ENCODE peak calls at places on chromosomes 12 and 14, in eight cellular contexts. W is GM23248, A is IMR-90, E is colonic mucosa, R is endodermal cell, S is mammary epithelial cell, M is mesendoderm, U is fibroblast of lung. N is an unnamed sample.

GRCh38 chr12:11717533-11717961 is 68.1 kb downstream of the ETV6 start:
- DNase-seq in W (peak; percentile 61), A (peak; percentile 72), E (no peak), R (no peak), S (no peak), M (no peak), U (peak; percentile 36), N (no peak)

GRCh38 chr12:43795716-43796282 is 10.3 kb downstream of the TWF1 start:
- DNase-seq in W (no peak), A (peak; percentile 21), E (no peak), R (no peak), S (no peak), M (no peak), U (no peak), N (peak; percentile 27)

GRCh38 chr12:54593135-54593534 is 4.7 kb upstream of the PPP1R1A start:
- DNase-seq in W (peak; percentile 34), A (no peak), E (no peak), R (no peak), S (no peak), M (no peak), U (no peak), N (no peak)

GRCh38 chr14:74937171-74937570 is 14.1 kb upstream of the RPS6KL1 start:
- DNase-seq in W (no peak), A (no peak), E (no peak), R (no peak), S (no peak), M (no peak), U (no peak), N (no peak)

GRCh38 chr12:89138048-89138852 is 214.1 kb downstream of the DUSP6 start:
- DNase-seq in W (peak; percentile 76), A (peak; percentile 43), E (no peak), R (no peak), S (peak; percentile 52), M (no peak), U (peak; percentile 52), N (no peak)

GRCh38 chr12:122085006-122085405 is 6.5 kb downstream of the MLXIP start:
- DNase-seq in W (no peak), A (no peak), E (peak; percentile 49), R (no peak), S (no peak), M (no peak), U (no peak), N (no peak)

GRCh38 chr14:90820958-90821357 is 4.7 kb upstream of the TTC7B start:
- DNase-seq in W (peak; percentile 66), A (peak; percentile 55), E (no peak), R (no peak), S (peak; percentile 92), M (no peak), U (peak; percentile 83), N (no peak)

GRCh38 chr14:58830121-58830520 is 192.4 kb downstream of the DACT1 start:
- DNase-seq in W (no peak), A (no peak), E (no peak), R (no peak), S (no peak), M (no peak), U (no peak), N (no peak)

GRCh38 chr12:106673151-106673550 is 90.3 kb downstream of the RFX4 start:
- DNase-seq in W (no peak), A (no peak), E (no peak), R (peak; percentile 50), S (no peak), M (no peak), U (no peak), N (no peak)

GRCh38 chr12:132610051-132610759 is at the start of gene LRCOL1:
- DNase-seq in W (peak; percentile 77), A (peak; percentile 90), E (no peak), R (peak; percentile 67), S (peak; percentile 69), M (no peak), U (peak; percentile 95), N (peak; percentile 28)

GRCh38 chr12:100234591-100235304 is 32.1 kb downstream of the DEPDC4 start:
- DNase-seq in W (peak; percentile 76), A (peak; percentile 86), E (no peak), R (no peak), S (no peak), M (peak; percentile 41), U (peak; percentile 52), N (peak; percentile 80)

GRCh38 chr14:105314287-105315185 is at the start of gene PACS2:
- DNase-seq in W (peak; percentile 94), A (peak; percentile 85), E (peak; percentile 69), R (peak; percentile 84), S (peak; percentile 76), M (peak; percentile 88), U (peak; percentile 77), N (peak; percentile 96)

GRCh38 chr14:91068642-91069041 is 8.2 kb upstream of the RPS6KA5 start:
- DNase-seq in W (no peak), A (no peak), E (no peak), R (no peak), S (no peak), M (no peak), U (peak; percentile 60), N (no peak)

GRCh38 chr12:110228756-110229155 is 52.3 kb upstream of the ATP2A2 start:
- DNase-seq in W (no peak), A (no peak), E (no peak), R (no peak), S (no peak), M (no peak), U (no peak), N (no peak)

GRCh38 chr14:102505775-102506598 is 3.6 kb downstream of the ANKRD9 start:
- DNase-seq in W (no peak), A (no peak), E (no peak), R (no peak), S (no peak), M (no peak), U (no peak), N (no peak)

GRCh38 chr12:52019123-52019770 is 12.5 kb downstream of the TAMALIN start:
- DNase-seq in W (no peak), A (no peak), E (no peak), R (no peak), S (no peak), M (no peak), U (no peak), N (no peak)

GRCh38 chr12:122306407-122306806 is 40.1 kb upstream of the VPS33A start:
- DNase-seq in W (no peak), A (no peak), E (no peak), R (peak; percentile 83), S (no peak), M (peak; percentile 71), U (no peak), N (no peak)

GRCh38 chr12:56593909-56594621 is 36.1 kb downstream of the BAZ2A start:
- DNase-seq in W (peak; percentile 90), A (peak; percentile 81), E (peak; percentile 37), R (peak; percentile 95), S (peak; percentile 59), M (peak; percentile 94), U (peak; percentile 72), N (peak; percentile 89)

GRCh38 chr12:120175062-120175461 is 19.5 kb downstream of the GCN1 start:
- DNase-seq in W (no peak), A (no peak), E (no peak), R (no peak), S (no peak), M (no peak), U (no peak), N (no peak)

GRCh38 chr14:69632752-69633151 is 21.4 kb downstream of the SUSD6 start:
- DNase-seq in W (no peak), A (no peak), E (no peak), R (no peak), S (no peak), M (no peak), U (no peak), N (no peak)

DNA sequence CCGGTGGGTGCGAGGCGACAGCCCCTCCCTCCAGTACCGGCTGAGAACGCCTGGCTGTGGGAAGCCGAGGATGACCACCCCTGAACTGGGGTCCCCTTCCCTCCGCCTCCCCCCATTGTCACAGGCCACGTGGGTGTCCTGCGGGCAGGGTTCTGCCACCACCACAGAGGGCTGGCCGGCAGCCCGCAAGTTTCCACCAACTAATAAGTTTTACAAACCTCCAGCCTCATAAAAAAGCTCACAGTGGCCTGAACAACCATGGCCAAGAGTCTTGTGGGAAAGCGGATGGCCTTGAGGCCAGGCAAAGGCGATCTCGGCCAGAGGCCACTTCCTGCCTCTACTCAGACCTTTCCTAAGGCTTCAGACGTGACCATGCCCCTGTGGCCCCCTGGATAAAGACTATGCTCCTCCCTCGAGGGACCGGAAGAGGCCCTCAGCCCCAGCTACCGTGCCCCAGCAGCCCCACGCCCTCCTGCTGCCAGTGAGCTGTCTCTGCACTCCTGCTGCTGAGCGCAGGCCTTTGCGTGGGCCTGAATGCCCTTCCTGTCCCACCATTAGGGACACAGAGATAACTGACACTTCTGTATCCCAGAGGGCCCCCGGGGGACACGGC is 46.1 kb upstream of the DLK1 start:
- DNase-seq in W (no peak), A (no peak), E (no peak), R (no peak), S (no peak), M (no peak), U (no peak), N (no peak)
- H3K4me1 ChIP-seq in W (peaks cover 6% of the 10 kb centered on the region), A (peaks cover 10% of the 10 kb centered on the region), E (peaks cover 13% of the 10 kb centered on the region), R (peaks cover 12% of the 10 kb centered on the region), S (no peaks in the 10 kb centered on the region), M (no peaks in the 10 kb centered on the region), U (peaks cover 11% of the 10 kb centered on the region), N (peaks cover 47% of the 10 kb centered on the region)

GRCh38 chr14:92971601-92972180 is 48.7 kb downstream of the CHGA start:
- DNase-seq in W (no peak), A (no peak), E (no peak), R (no peak), S (no peak), M (no peak), U (no peak), N (no peak)
- H3K9ac ChIP-seq in W (no peak overlapping the region), A (no peak overlapping the region), E (no peak overlapping the region), R (no peak overlapping the region), S (no peak overlapping the region), M (no peak overlapping the region), U (no peak overlapping the region), N (no peak overlapping the region)

GRCh38 chr14:47863441-47863840 is 188.0 kb upstream of the MDGA2 start:
- DNase-seq in W (no peak), A (no peak), E (no peak), R (no peak), S (no peak), M (no peak), U (no peak), N (no peak)
- H3K4me3 ChIP-seq in W (no peak overlapping the region), A (no peak overlapping the region), E (no peak overlapping the region), R (no peak overlapping the region), S (no peak overlapping the region), M (no peak overlapping the region), U (no peak overlapping the region), N (no peak overlapping the region)

GRCh38 chr12:9640024-9640423 is 29.5 kb upstream of the CLEC2D start:
- DNase-seq in W (no peak), A (no peak), E (no peak), R (no peak), S (no peak), M (no peak), U (no peak), N (no peak)

GRCh38 chr12:9635014-9635413 is 27.3 kb upstream of the KLRB1 start:
- DNase-seq in W (no peak), A (no peak), E (no peak), R (no peak), S (no peak), M (no peak), U (no peak), N (no peak)

GRCh38 chr12:9636150-9636549 is 28.4 kb upstream of the KLRB1 start:
- DNase-seq in W (no peak), A (no peak), E (no peak), R (no peak), S (no peak), M (no peak), U (no peak), N (no peak)

GRCh38 chr12:9634177-9634803 is 26.6 kb upstream of the KLRB1 start:
- DNase-seq in W (peak; percentile 56), A (peak; percentile 47), E (peak; percentile 75), R (peak; percentile 84), S (peak; percentile 39), M (peak; percentile 47), U (peak; percentile 28), N (peak; percentile 81)

GRCh38 chr12:9636807-9637206 is 29.1 kb upstream of the KLRB1 start:
- DNase-seq in W (no peak), A (no peak), E (no peak), R (peak; percentile 75), S (no peak), M (no peak), U (no peak), N (no peak)
- H3K4me1 ChIP-seq in W (no peaks in the 10 kb centered on the region), A (no peaks in the 10 kb centered on the region), E (no peaks in the 10 kb centered on the region), R (no peaks in the 10 kb centered on the region), S (peaks cover 28% of the 10 kb centered on the region), M (no peaks in the 10 kb centered on the region), U (no peaks in the 10 kb centered on the region), N (no peaks in the 10 kb centered on the region)

N was measured in adipocyte.